ENCODE peak calls at places on chromosomes 13 and 19, in seven cellular contexts. S is MM.1S, J is HepG2, H is fibroblast of lung, D is IMR-90, X is neuronal stem cell, K is neural progenitor cell. A is an unnamed sample.

GRCh38 chr19:3266792-3267469 is 42.5 kb downstream of the CELF5 start:
- DNase-seq in S (no peak), X (no peak), K (no peak), J (no peak), D (no peak), H (no peak), A (no peak)

GRCh38 chr19:16970821-16971220 is 55.8 kb downstream of the CPAMD8 start:
- DNase-seq in S (no peak), X (no peak), D (no peak), K (no peak), J (no peak), H (no peak), A (no peak)

GRCh38 chr13:25977216-25977615 is 74.6 kb downstream of the SHISA2 start:
- DNase-seq in X (no peak), K (peak; percentile 82), J (no peak), S (no peak), D (no peak), H (peak; percentile 21), A (no peak)

GRCh38 chr13:113393226-113393571 is 29.3 kb upstream of the GRTP1 start:
- DNase-seq in X (no peak), J (no peak), K (no peak), D (no peak), H (no peak), S (no peak), A (peak; percentile 77)

GRCh38 chr13:29922896-29923295 is 72.5 kb upstream of the UBL3 start:
- DNase-seq in J (no peak), H (peak; percentile 87), X (no peak), S (no peak), K (no peak), D (peak; percentile 71), A (no peak)

GRCh38 chr19:38211206-38211605 is 12.8 kb downstream of the DPF1 start:
- DNase-seq in X (peak; percentile 32), H (no peak), D (no peak), J (no peak), S (no peak), K (peak; percentile 70), A (no peak)

GRCh38 chr13:21683034-21683733 is 12.3 kb downstream of the FGF9 start:
- DNase-seq in J (no peak), K (no peak), H (peak; percentile 89), X (no peak), D (peak; percentile 88), S (no peak), A (peak; percentile 75)

GRCh38 chr13:66635526-66635925 is 594.6 kb downstream of the PCDH9 start:
- DNase-seq in H (peak; percentile 97), X (no peak), K (no peak), J (no peak), S (no peak), D (peak; percentile 93), A (no peak)

GRCh38 chr19:6472713-6473112 is 8.6 kb downstream of the CRB3 start:
- DNase-seq in K (no peak), J (no peak), X (no peak), S (no peak), D (no peak), H (no peak), A (no peak)

GRCh38 chr19:3849092-3849491 is 19.7 kb downstream of the ZFR2 start:
- DNase-seq in D (no peak), K (peak; percentile 52), X (no peak), J (peak; percentile 33), H (no peak), S (peak; percentile 54), A (no peak)

GRCh38 chr13:33997574-33997973 is 179.6 kb downstream of the RFC3 start:
- DNase-seq in K (no peak), X (no peak), H (no peak), D (no peak), J (no peak), S (no peak), A (no peak)

GRCh38 chr19:12464769-12465725 is 19.6 kb downstream of the ZNF709 start:
- DNase-seq in H (no peak), D (no peak), X (no peak), J (no peak), K (no peak), S (no peak), A (no peak)

GRCh38 chr13:93953856-93954255 is 525.6 kb downstream of the DCT start:
- DNase-seq in S (no peak), D (no peak), H (no peak), J (no peak), K (no peak), X (no peak), A (no peak)

GRCh38 chr19:52034051-52034728 is 6.0 kb upstream of the ZNF614 start:
- DNase-seq in D (peak; percentile 8), K (no peak), J (no peak), S (no peak), X (no peak), H (peak; percentile 29), A (no peak)

GRCh38 chr13:40982772-40983171 is 36.3 kb downstream of the ELF1 start:
- DNase-seq in X (no peak), J (no peak), D (peak; percentile 52), S (peak; percentile 78), K (no peak), H (peak; percentile 67), A (no peak)

GRCh38 chr13:56352901-56353300 is 787.8 kb upstream of the PRR20A start:
- DNase-seq in S (no peak), X (no peak), K (no peak), H (no peak), D (no peak), J (no peak), A (no peak)

GRCh38 chr13:27650312-27650711 is 28.6 kb downstream of the POLR1D start:
- DNase-seq in J (no peak), D (no peak), K (no peak), H (no peak), X (no peak), S (no peak), A (no peak)

GRCh38 chr19:48497728-48498575 is 13.7 kb downstream of the LMTK3 start:
- DNase-seq in J (no peak), H (no peak), K (no peak), S (no peak), X (no peak), D (no peak), A (no peak)

GRCh38 chr19:48495391-48495790 is 16.2 kb downstream of the LMTK3 start:
- DNase-seq in D (no peak), H (no peak), J (no peak), S (no peak), K (no peak), X (no peak), A (no peak)

GRCh38 chr19:48498922-48499321 is 12.7 kb downstream of the LMTK3 start:
- DNase-seq in H (no peak), K (no peak), D (no peak), S (no peak), J (no peak), X (no peak), A (no peak)

GRCh38 chr19:48498576-48498879 is 13.1 kb downstream of the LMTK3 start:
- DNase-seq in J (no peak), X (no peak), D (no peak), H (no peak), K (no peak), S (no peak), A (no peak)

GRCh38 chr19:48496959-48497727 is 14.5 kb downstream of the LMTK3 start:
- DNase-seq in J (peak; percentile 46), K (no peak), H (no peak), D (no peak), S (no peak), X (no peak), A (no peak)
- H3K9ac ChIP-seq in J (peak overlapping the region; percentile 44), K (no peak overlapping the region), H (no peak overlapping the region), D (no peak overlapping the region), S (no peak overlapping the region), X (no peak overlapping the region), A (no peak overlapping the region)

GRCh38 chr19:41860419-41861097 is 503 bp downstream of the RPS19 start:
- DNase-seq in J (no peak), X (no peak), S (peak; percentile 33), D (no peak), K (peak; percentile 30), H (peak; percentile 22), A (peak; percentile 88)

GRCh38 chr19:41863209-41863931 is 3.3 kb downstream of the RPS19 start:
- DNase-seq in J (no peak), D (no peak), K (no peak), H (no peak), S (no peak), X (no peak), A (peak; percentile 26)

GRCh38 chr19:41861098-41861768 is 1.2 kb downstream of the RPS19 start:
- DNase-seq in H (no peak), J (no peak), X (no peak), S (no peak), D (no peak), K (no peak), A (peak; percentile 46)

GRCh38 chr19:41862445-41862986 is 2.5 kb downstream of the RPS19 start:
- DNase-seq in J (no peak), H (no peak), X (no peak), S (no peak), K (no peak), D (no peak), A (peak; percentile 29)

GRCh38 chr19:41861846-41862245 is 1.8 kb downstream of the RPS19 start:
- DNase-seq in H (no peak), J (no peak), S (no peak), X (no peak), D (no peak), K (no peak), A (peak; percentile 33)
- H3K4me1 ChIP-seq in H (peaks cover 8% of the 10 kb centered on the region), J (peaks cover 62% of the 10 kb centered on the region), S (peaks cover 50% of the 10 kb centered on the region), X (peaks cover 16% of the 10 kb centered on the region), D (peaks cover 12% of the 10 kb centered on the region), K (peaks cover 23% of the 10 kb centered on the region), A (peaks cover 22% of the 10 kb centered on the region)

GRCh38 chr13:46906440-46906839 is 9.6 kb upstream of the HTR2A start:
- DNase-seq in J (no peak), K (no peak), H (no peak), S (no peak), D (no peak), X (no peak), A (no peak)

GRCh38 chr13:46901721-46902120 is 4.9 kb upstream of the HTR2A start:
- DNase-seq in K (no peak), J (no peak), X (no peak), H (no peak), S (no peak), D (no peak), A (no peak)

GRCh38 chr13:46899801-46900200 is 2.9 kb upstream of the HTR2A start:
- DNase-seq in D (no peak), S (no peak), H (no peak), K (no peak), X (no peak), J (no peak), A (no peak)

GRCh38 chr13:46905249-46905648 is 8.4 kb upstream of the HTR2A start:
- DNase-seq in S (no peak), H (no peak), D (peak; percentile 26), J (no peak), X (no peak), K (no peak), A (no peak)

GRCh38 chr13:46903748-46904147 is 6.9 kb upstream of the HTR2A start:
- DNase-seq in D (peak; percentile 17), S (no peak), K (no peak), H (peak; percentile 60), J (no peak), X (no peak), A (no peak)
- H3K9ac ChIP-seq in D (no peak overlapping the region), S (no peak overlapping the region), K (no peak overlapping the region), H (no peak overlapping the region), J (no peak overlapping the region), X (no peak overlapping the region), A (no peak overlapping the region)

DNA sequence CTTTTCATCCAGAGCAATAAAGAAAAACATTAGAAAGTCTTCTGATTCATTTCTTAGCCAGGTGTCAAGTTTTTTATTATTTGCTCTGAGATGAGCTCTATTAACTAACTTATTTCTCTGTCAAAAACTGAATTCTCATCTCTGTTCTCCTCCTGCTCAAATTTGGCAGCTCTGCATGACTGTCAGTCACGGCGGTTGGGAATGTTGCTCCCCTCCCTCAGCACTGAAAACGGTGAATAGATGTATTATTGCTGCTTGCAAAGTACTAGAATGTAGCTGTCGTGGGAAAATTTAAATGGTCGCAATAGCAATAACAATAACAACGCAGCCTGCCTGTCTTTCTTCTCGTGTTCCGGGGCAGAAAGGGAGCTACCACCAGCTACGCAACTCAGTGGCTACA is 125.7 kb upstream of the FRY start:
- DNase-seq in H (no peak), D (no peak), K (no peak), X (no peak), S (no peak), J (no peak), A (no peak)
- H3K4me1 ChIP-seq in H (no peaks in the 10 kb centered on the region), D (no peaks in the 10 kb centered on the region), K (peaks cover 9% of the 10 kb centered on the region), X (no peaks in the 10 kb centered on the region), S (peaks cover 11% of the 10 kb centered on the region), J (peaks cover 4% of the 10 kb centered on the region), A (no peaks in the 10 kb centered on the region)

A was measured in kidney.